ENCODE peak calls at places on chromosomes 11 and 22, in six cellular contexts. One of them, this sample, is unnamed.
A peak's percentile ranks its signal among the peaks of the same experiment; 100 is the strongest.

GRCh38 chr11:16945671-16946469 is 68.3 kb downstream of the PLEKHA7 start:
- DNase-seq in stimulated activated CD4-positive, alpha-beta T cell treated with anti-CD3 and anti-CD28 coated beads, Interleukin-12 subunit alpha, Interleukin-12 subunit beta, amount 100 ng/mL, for 4 hours: peak; percentile 18
- DNase-seq in adrenal gland: peak; percentile 62
- DNase-seq in thyroid gland: peak; percentile 77
- DNase-seq in right lobe of liver: peak; percentile 57
- DNase-seq in activated CD4-positive, CD25-positive, alpha-beta regulatory T cell: no peak
- DNase-seq in this sample: no peak

GRCh38 chr11:69657456-69657910 is 16.5 kb downstream of the CCND1 start:
- DNase-seq in stimulated activated CD4-positive, alpha-beta T cell treated with anti-CD3 and anti-CD28 coated beads, Interleukin-12 subunit alpha, Interleukin-12 subunit beta, amount 100 ng/mL, for 4 hours: no peak
- DNase-seq in adrenal gland: no peak
- DNase-seq in thyroid gland: no peak
- DNase-seq in right lobe of liver: no peak
- DNase-seq in activated CD4-positive, CD25-positive, alpha-beta regulatory T cell: no peak
- DNase-seq in this sample: no peak

GRCh38 chr22:29704528-29705285 is 15.1 kb upstream of the CABP7 start:
- DNase-seq in stimulated activated CD4-positive, alpha-beta T cell treated with anti-CD3 and anti-CD28 coated beads, Interleukin-12 subunit alpha, Interleukin-12 subunit beta, amount 100 ng/mL, for 4 hours: no peak
- DNase-seq in adrenal gland: no peak
- DNase-seq in thyroid gland: peak; percentile 40
- DNase-seq in right lobe of liver: no peak
- DNase-seq in activated CD4-positive, CD25-positive, alpha-beta regulatory T cell: no peak
- DNase-seq in this sample: no peak

GRCh38 chr11:70700871-70701270 is 302.5 kb downstream of the CTTN start:
- DNase-seq in stimulated activated CD4-positive, alpha-beta T cell treated with anti-CD3 and anti-CD28 coated beads, Interleukin-12 subunit alpha, Interleukin-12 subunit beta, amount 100 ng/mL, for 4 hours: no peak
- DNase-seq in adrenal gland: no peak
- DNase-seq in thyroid gland: no peak
- DNase-seq in right lobe of liver: no peak
- DNase-seq in activated CD4-positive, CD25-positive, alpha-beta regulatory T cell: no peak
- DNase-seq in this sample: no peak

GRCh38 chr11:113262594-113262993 is 51.8 kb upstream of the TTC12 start:
- DNase-seq in stimulated activated CD4-positive, alpha-beta T cell treated with anti-CD3 and anti-CD28 coated beads, Interleukin-12 subunit alpha, Interleukin-12 subunit beta, amount 100 ng/mL, for 4 hours: no peak
- DNase-seq in adrenal gland: no peak
- DNase-seq in thyroid gland: no peak
- DNase-seq in right lobe of liver: no peak
- DNase-seq in activated CD4-positive, CD25-positive, alpha-beta regulatory T cell: no peak
- DNase-seq in this sample: no peak

GRCh38 chr22:47610766-47611165 is 848.3 kb downstream of the TBC1D22A start:
- DNase-seq in stimulated activated CD4-positive, alpha-beta T cell treated with anti-CD3 and anti-CD28 coated beads, Interleukin-12 subunit alpha, Interleukin-12 subunit beta, amount 100 ng/mL, for 4 hours: no peak
- DNase-seq in adrenal gland: no peak
- DNase-seq in thyroid gland: no peak
- DNase-seq in right lobe of liver: no peak
- DNase-seq in activated CD4-positive, CD25-positive, alpha-beta regulatory T cell: no peak
- DNase-seq in this sample: no peak

GRCh38 chr22:42922374-42923177 is 65.5 kb upstream of the ARFGAP3 start:
- DNase-seq in stimulated activated CD4-positive, alpha-beta T cell treated with anti-CD3 and anti-CD28 coated beads, Interleukin-12 subunit alpha, Interleukin-12 subunit beta, amount 100 ng/mL, for 4 hours: no peak
- DNase-seq in adrenal gland: no peak
- DNase-seq in thyroid gland: no peak
- DNase-seq in right lobe of liver: peak; percentile 60
- DNase-seq in activated CD4-positive, CD25-positive, alpha-beta regulatory T cell: no peak
- DNase-seq in this sample: no peak

GRCh38 chr11:28702871-28703270 is 594.7 kb downstream of the METTL15 start:
- DNase-seq in stimulated activated CD4-positive, alpha-beta T cell treated with anti-CD3 and anti-CD28 coated beads, Interleukin-12 subunit alpha, Interleukin-12 subunit beta, amount 100 ng/mL, for 4 hours: no peak
- DNase-seq in adrenal gland: no peak
- DNase-seq in thyroid gland: no peak
- DNase-seq in right lobe of liver: no peak
- DNase-seq in activated CD4-positive, CD25-positive, alpha-beta regulatory T cell: no peak
- DNase-seq in this sample: no peak

GRCh38 chr22:37020192-37020479 is 594 bp downstream of the MPST start:
- DNase-seq in stimulated activated CD4-positive, alpha-beta T cell treated with anti-CD3 and anti-CD28 coated beads, Interleukin-12 subunit alpha, Interleukin-12 subunit beta, amount 100 ng/mL, for 4 hours: no peak
- DNase-seq in adrenal gland: peak; percentile 53
- DNase-seq in thyroid gland: peak; percentile 46
- DNase-seq in right lobe of liver: no peak
- DNase-seq in activated CD4-positive, CD25-positive, alpha-beta regulatory T cell: no peak
- DNase-seq in this sample: no peak

GRCh38 chr11:8719260-8720190 is 36.9 kb downstream of the RPL27A start:
- DNase-seq in stimulated activated CD4-positive, alpha-beta T cell treated with anti-CD3 and anti-CD28 coated beads, Interleukin-12 subunit alpha, Interleukin-12 subunit beta, amount 100 ng/mL, for 4 hours: no peak
- DNase-seq in adrenal gland: peak; percentile 81
- DNase-seq in thyroid gland: peak; percentile 18
- DNase-seq in right lobe of liver: no peak
- DNase-seq in activated CD4-positive, CD25-positive, alpha-beta regulatory T cell: no peak
- DNase-seq in this sample: peak; percentile 94

GRCh38 chr22:27714076-27714475 is 87.5 kb downstream of the MN1 start:
- DNase-seq in stimulated activated CD4-positive, alpha-beta T cell treated with anti-CD3 and anti-CD28 coated beads, Interleukin-12 subunit alpha, Interleukin-12 subunit beta, amount 100 ng/mL, for 4 hours: no peak
- DNase-seq in adrenal gland: no peak
- DNase-seq in thyroid gland: no peak
- DNase-seq in right lobe of liver: no peak
- DNase-seq in activated CD4-positive, CD25-positive, alpha-beta regulatory T cell: no peak
- DNase-seq in this sample: no peak

GRCh38 chr11:3959015-3959917 is 103.8 kb downstream of the STIM1 start:
- DNase-seq in stimulated activated CD4-positive, alpha-beta T cell treated with anti-CD3 and anti-CD28 coated beads, Interleukin-12 subunit alpha, Interleukin-12 subunit beta, amount 100 ng/mL, for 4 hours: no peak
- DNase-seq in adrenal gland: no peak
- DNase-seq in thyroid gland: no peak
- DNase-seq in right lobe of liver: no peak
- DNase-seq in activated CD4-positive, CD25-positive, alpha-beta regulatory T cell: no peak
- DNase-seq in this sample: no peak

GRCh38 chr22:35313311-35314121 is 13.8 kb downstream of the TOM1 start:
- DNase-seq in stimulated activated CD4-positive, alpha-beta T cell treated with anti-CD3 and anti-CD28 coated beads, Interleukin-12 subunit alpha, Interleukin-12 subunit beta, amount 100 ng/mL, for 4 hours: no peak
- DNase-seq in adrenal gland: peak; percentile 90
- DNase-seq in thyroid gland: peak; percentile 74
- DNase-seq in right lobe of liver: no peak
- DNase-seq in activated CD4-positive, CD25-positive, alpha-beta regulatory T cell: no peak
- DNase-seq in this sample: no peak

GRCh38 chr11:131745405-131745804 is 375.0 kb downstream of the NTM start:
- DNase-seq in stimulated activated CD4-positive, alpha-beta T cell treated with anti-CD3 and anti-CD28 coated beads, Interleukin-12 subunit alpha, Interleukin-12 subunit beta, amount 100 ng/mL, for 4 hours: no peak
- DNase-seq in adrenal gland: no peak
- DNase-seq in thyroid gland: no peak
- DNase-seq in right lobe of liver: no peak
- DNase-seq in activated CD4-positive, CD25-positive, alpha-beta regulatory T cell: no peak
- DNase-seq in this sample: no peak

GRCh38 chr11:128508785-128509518 is 78.4 kb downstream of the ETS1 start:
- DNase-seq in stimulated activated CD4-positive, alpha-beta T cell treated with anti-CD3 and anti-CD28 coated beads, Interleukin-12 subunit alpha, Interleukin-12 subunit beta, amount 100 ng/mL, for 4 hours: no peak
- DNase-seq in adrenal gland: no peak
- DNase-seq in thyroid gland: no peak
- DNase-seq in right lobe of liver: no peak
- DNase-seq in activated CD4-positive, CD25-positive, alpha-beta regulatory T cell: no peak
- DNase-seq in this sample: no peak

GRCh38 chr11:65911682-65912568 is 6.9 kb downstream of the C11orf68 start:
- DNase-seq in stimulated activated CD4-positive, alpha-beta T cell treated with anti-CD3 and anti-CD28 coated beads, Interleukin-12 subunit alpha, Interleukin-12 subunit beta, amount 100 ng/mL, for 4 hours: no peak
- DNase-seq in adrenal gland: peak; percentile 47
- DNase-seq in thyroid gland: no peak
- DNase-seq in right lobe of liver: no peak
- DNase-seq in activated CD4-positive, CD25-positive, alpha-beta regulatory T cell: no peak
- DNase-seq in this sample: no peak

GRCh38 chr11:88704505-88704904 is 361.3 kb downstream of the GRM5 start:
- DNase-seq in stimulated activated CD4-positive, alpha-beta T cell treated with anti-CD3 and anti-CD28 coated beads, Interleukin-12 subunit alpha, Interleukin-12 subunit beta, amount 100 ng/mL, for 4 hours: no peak
- DNase-seq in adrenal gland: no peak
- DNase-seq in thyroid gland: no peak
- DNase-seq in right lobe of liver: no peak
- DNase-seq in activated CD4-positive, CD25-positive, alpha-beta regulatory T cell: no peak
- DNase-seq in this sample: no peak

GRCh38 chr22:27937453-27937852 is 18.4 kb upstream of the PITPNB start:
- DNase-seq in stimulated activated CD4-positive, alpha-beta T cell treated with anti-CD3 and anti-CD28 coated beads, Interleukin-12 subunit alpha, Interleukin-12 subunit beta, amount 100 ng/mL, for 4 hours: no peak
- DNase-seq in adrenal gland: no peak
- DNase-seq in thyroid gland: no peak
- DNase-seq in right lobe of liver: no peak
- DNase-seq in activated CD4-positive, CD25-positive, alpha-beta regulatory T cell: no peak
- DNase-seq in this sample: no peak

GRCh38 chr22:38126928-38127668 is 16.6 kb upstream of the BAIAP2L2 start:
- DNase-seq in stimulated activated CD4-positive, alpha-beta T cell treated with anti-CD3 and anti-CD28 coated beads, Interleukin-12 subunit alpha, Interleukin-12 subunit beta, amount 100 ng/mL, for 4 hours: no peak
- DNase-seq in adrenal gland: no peak
- DNase-seq in thyroid gland: no peak
- DNase-seq in right lobe of liver: no peak
- DNase-seq in activated CD4-positive, CD25-positive, alpha-beta regulatory T cell: no peak
- DNase-seq in this sample: no peak

GRCh38 chr11:108112059-108112458 is 9.3 kb upstream of the ACAT1 start:
- DNase-seq in stimulated activated CD4-positive, alpha-beta T cell treated with anti-CD3 and anti-CD28 coated beads, Interleukin-12 subunit alpha, Interleukin-12 subunit beta, amount 100 ng/mL, for 4 hours: no peak
- DNase-seq in adrenal gland: no peak
- DNase-seq in thyroid gland: no peak
- DNase-seq in right lobe of liver: no peak
- DNase-seq in activated CD4-positive, CD25-positive, alpha-beta regulatory T cell: no peak
- DNase-seq in this sample: peak; percentile 39

GRCh38 chr11:10526974-10527918 is 13.7 kb downstream of the RNF141 start:
- DNase-seq in stimulated activated CD4-positive, alpha-beta T cell treated with anti-CD3 and anti-CD28 coated beads, Interleukin-12 subunit alpha, Interleukin-12 subunit beta, amount 100 ng/mL, for 4 hours: no peak
- DNase-seq in adrenal gland: no peak
- DNase-seq in thyroid gland: no peak
- DNase-seq in right lobe of liver: no peak
- DNase-seq in activated CD4-positive, CD25-positive, alpha-beta regulatory T cell: no peak
- DNase-seq in this sample: no peak

GRCh38 chr11:45843158-45843924 is 3.9 kb upstream of the CRY2 start:
- DNase-seq in stimulated activated CD4-positive, alpha-beta T cell treated with anti-CD3 and anti-CD28 coated beads, Interleukin-12 subunit alpha, Interleukin-12 subunit beta, amount 100 ng/mL, for 4 hours: peak; percentile 80
- DNase-seq in adrenal gland: peak; percentile 89
- DNase-seq in thyroid gland: peak; percentile 94
- DNase-seq in right lobe of liver: peak; percentile 87
- DNase-seq in activated CD4-positive, CD25-positive, alpha-beta regulatory T cell: peak; percentile 72
- DNase-seq in this sample: peak; percentile 98

GRCh38 chr11:95443386-95443785 is 212.4 kb upstream of the SESN3 start:
- DNase-seq in stimulated activated CD4-positive, alpha-beta T cell treated with anti-CD3 and anti-CD28 coated beads, Interleukin-12 subunit alpha, Interleukin-12 subunit beta, amount 100 ng/mL, for 4 hours: no peak
- DNase-seq in adrenal gland: no peak
- DNase-seq in thyroid gland: no peak
- DNase-seq in right lobe of liver: no peak
- DNase-seq in activated CD4-positive, CD25-positive, alpha-beta regulatory T cell: no peak
- DNase-seq in this sample: no peak

GRCh38 chr11:95337175-95337957 is 106.4 kb upstream of the SESN3 start:
- DNase-seq in stimulated activated CD4-positive, alpha-beta T cell treated with anti-CD3 and anti-CD28 coated beads, Interleukin-12 subunit alpha, Interleukin-12 subunit beta, amount 100 ng/mL, for 4 hours: peak; percentile 29
- DNase-seq in adrenal gland: peak; percentile 42
- DNase-seq in thyroid gland: peak; percentile 46
- DNase-seq in right lobe of liver: peak; percentile 39
- DNase-seq in activated CD4-positive, CD25-positive, alpha-beta regulatory T cell: no peak
- DNase-seq in this sample: peak; percentile 92

GRCh38 chr11:45964911-45965389 is 42.5 kb downstream of the LARGE2 start:
- DNase-seq in stimulated activated CD4-positive, alpha-beta T cell treated with anti-CD3 and anti-CD28 coated beads, Interleukin-12 subunit alpha, Interleukin-12 subunit beta, amount 100 ng/mL, for 4 hours: peak; percentile 35
- DNase-seq in adrenal gland: peak; percentile 65
- DNase-seq in thyroid gland: peak; percentile 57
- DNase-seq in right lobe of liver: peak; percentile 37
- DNase-seq in activated CD4-positive, CD25-positive, alpha-beta regulatory T cell: peak; percentile 12
- DNase-seq in this sample: no peak

GRCh38 chr11:84413547-84413946 is 1127.4 kb upstream of the CCDC90B start:
- DNase-seq in stimulated activated CD4-positive, alpha-beta T cell treated with anti-CD3 and anti-CD28 coated beads, Interleukin-12 subunit alpha, Interleukin-12 subunit beta, amount 100 ng/mL, for 4 hours: no peak
- DNase-seq in adrenal gland: no peak
- DNase-seq in thyroid gland: no peak
- DNase-seq in right lobe of liver: no peak
- DNase-seq in activated CD4-positive, CD25-positive, alpha-beta regulatory T cell: no peak
- DNase-seq in this sample: no peak

GRCh38 chr11:33867996-33868645 is 23.8 kb downstream of the LMO2 start:
- DNase-seq in stimulated activated CD4-positive, alpha-beta T cell treated with anti-CD3 and anti-CD28 coated beads, Interleukin-12 subunit alpha, Interleukin-12 subunit beta, amount 100 ng/mL, for 4 hours: no peak
- DNase-seq in adrenal gland: no peak
- DNase-seq in thyroid gland: no peak
- DNase-seq in right lobe of liver: no peak
- DNase-seq in activated CD4-positive, CD25-positive, alpha-beta regulatory T cell: no peak
- DNase-seq in this sample: no peak

GRCh38 chr11:117143390-117143789 is 697 bp upstream of the PAFAH1B2 start:
- DNase-seq in stimulated activated CD4-positive, alpha-beta T cell treated with anti-CD3 and anti-CD28 coated beads, Interleukin-12 subunit alpha, Interleukin-12 subunit beta, amount 100 ng/mL, for 4 hours: peak; percentile 28
- DNase-seq in adrenal gland: peak; percentile 66
- DNase-seq in thyroid gland: peak; percentile 79
- DNase-seq in right lobe of liver: peak; percentile 43
- DNase-seq in activated CD4-positive, CD25-positive, alpha-beta regulatory T cell: no peak
- DNase-seq in this sample: no peak

GRCh38 chr11:27938011-27938410 is 169.9 kb downstream of the KIF18A start:
- DNase-seq in stimulated activated CD4-positive, alpha-beta T cell treated with anti-CD3 and anti-CD28 coated beads, Interleukin-12 subunit alpha, Interleukin-12 subunit beta, amount 100 ng/mL, for 4 hours: no peak
- DNase-seq in adrenal gland: no peak
- DNase-seq in thyroid gland: no peak
- DNase-seq in right lobe of liver: no peak
- DNase-seq in activated CD4-positive, CD25-positive, alpha-beta regulatory T cell: no peak
- DNase-seq in this sample: no peak

GRCh38 chr11:63614136-63614664 is at the start of gene PLAAT3:
- DNase-seq in stimulated activated CD4-positive, alpha-beta T cell treated with anti-CD3 and anti-CD28 coated beads, Interleukin-12 subunit alpha, Interleukin-12 subunit beta, amount 100 ng/mL, for 4 hours: peak; percentile 19
- DNase-seq in adrenal gland: peak; percentile 79
- DNase-seq in thyroid gland: peak; percentile 84
- DNase-seq in right lobe of liver: peak; percentile 92
- DNase-seq in activated CD4-positive, CD25-positive, alpha-beta regulatory T cell: no peak
- DNase-seq in this sample: no peak

GRCh38 chr11:82089426-82089825 is 644.2 kb downstream of the FAM181B start:
- DNase-seq in stimulated activated CD4-positive, alpha-beta T cell treated with anti-CD3 and anti-CD28 coated beads, Interleukin-12 subunit alpha, Interleukin-12 subunit beta, amount 100 ng/mL, for 4 hours: no peak
- DNase-seq in adrenal gland: no peak
- DNase-seq in thyroid gland: no peak
- DNase-seq in right lobe of liver: no peak
- DNase-seq in activated CD4-positive, CD25-positive, alpha-beta regulatory T cell: no peak
- DNase-seq in this sample: no peak

This sample was measured in esophagus muscularis mucosa.